ENCODE peak calls at places on chromosomes 11 and 22, in eight cellular contexts. J is CD8-positive, alpha-beta memory T cell; O is right lobe of liver; Q is AG04450; W is lower leg skin; R is Peyer's patch; V is astrocyte; D is transverse colon. I is an unnamed sample.

GRCh38 chr11:114846040-114846791 is 167.9 kb downstream of the NXPE2 start:
- DNase-seq in J (no peak), O (no peak), Q (no peak), W (no peak), R (no peak), V (peak), D (no peak), I (peak)

GRCh38 chr11:66686801-66687750 is 9.4 kb upstream of the RBM4B start:
- DNase-seq in J (peak), O (no peak), Q (no peak), W (peak), R (no peak), V (no peak), D (no peak), I (no peak)

GRCh38 chr11:12126352-12127019 is 16.1 kb downstream of the MICAL2 start:
- DNase-seq in J (no peak), O (no peak), Q (no peak), W (no peak), R (no peak), V (peak), D (no peak), I (no peak)

GRCh38 chr11:15716550-15716949 is 601.8 kb downstream of the INSC start:
- DNase-seq in J (no peak), O (no peak), Q (no peak), W (no peak), R (no peak), V (peak), D (no peak), I (no peak)

GRCh38 chr11:116928102-116928777 is 90.8 kb upstream of the APOA1 start:
- DNase-seq in J (peak), O (no peak), Q (no peak), W (no peak), R (no peak), V (no peak), D (no peak), I (no peak)

GRCh38 chr11:125494033-125494364 is 2.1 kb downstream of the FEZ1 start:
- DNase-seq in J (no peak), O (no peak), Q (no peak), W (no peak), R (no peak), V (no peak), D (no peak), I (no peak)

GRCh38 chr11:12518606-12519385 is 141.4 kb downstream of the PARVA start:
- DNase-seq in J (no peak), O (no peak), Q (no peak), W (no peak), R (no peak), V (no peak), D (no peak), I (no peak)

GRCh38 chr11:78202733-78203167 is 14.0 kb downstream of the USP35 start:
- DNase-seq in J (peak), O (no peak), Q (no peak), W (no peak), R (no peak), V (no peak), D (no peak), I (no peak)

GRCh38 chr11:46331653-46331984 is 15.6 kb upstream of the DGKZ start:
- DNase-seq in J (no peak), O (no peak), Q (no peak), W (no peak), R (no peak), V (no peak), D (no peak), I (no peak)

GRCh38 chr11:15735711-15736110 is 620.6 kb downstream of the SOX6 start:
- DNase-seq in J (no peak), O (no peak), Q (no peak), W (no peak), R (no peak), V (no peak), D (no peak), I (no peak)

GRCh38 chr11:113603277-113604059 is 102.6 kb downstream of the TMPRSS5 start:
- DNase-seq in J (no peak), O (no peak), Q (no peak), W (no peak), R (no peak), V (peak), D (no peak), I (peak)

GRCh38 chr11:36069576-36070214 is 125.8 kb downstream of the LDLRAD3 start:
- DNase-seq in J (no peak), O (no peak), Q (no peak), W (peak), R (no peak), V (no peak), D (no peak), I (no peak)

GRCh38 chr11:132734217-132734616 is 798.1 kb downstream of the OPCML start:
- DNase-seq in J (no peak), O (no peak), Q (peak), W (no peak), R (no peak), V (peak), D (no peak), I (no peak)

GRCh38 chr11:57459112-57460016 is 964 bp upstream of the RTN4RL2 start:
- DNase-seq in J (peak), O (peak), Q (no peak), W (no peak), R (no peak), V (no peak), D (no peak), I (no peak)

GRCh38 chr11:115869780-115870431 is 365.7 kb upstream of the CADM1 start:
- DNase-seq in J (no peak), O (no peak), Q (peak), W (no peak), R (no peak), V (no peak), D (peak), I (peak)

GRCh38 chr11:67418476-67419281 is 3.2 kb downstream of the CARNS1 start:
- DNase-seq in J (peak), O (peak), Q (no peak), W (no peak), R (no peak), V (no peak), D (no peak), I (peak)

GRCh38 chr22:48247829-48248228 is 1485.4 kb downstream of the TBC1D22A start:
- DNase-seq in J (no peak), O (peak), Q (no peak), W (no peak), R (no peak), V (no peak), D (no peak), I (no peak)

GRCh38 chr11:128239224-128239790 is 348.1 kb downstream of the ETS1 start:
- DNase-seq in J (no peak), O (no peak), Q (no peak), W (no peak), R (no peak), V (no peak), D (no peak), I (no peak)

GRCh38 chr11:43222215-43222614 is 89.6 kb upstream of the API5 start:
- DNase-seq in J (no peak), O (no peak), Q (no peak), W (no peak), R (no peak), V (no peak), D (no peak), I (no peak)

GRCh38 chr11:10107522-10107921 is 186.5 kb downstream of the SBF2 start:
- DNase-seq in J (no peak), O (no peak), Q (no peak), W (no peak), R (no peak), V (no peak), D (no peak), I (no peak)

GRCh38 chr11:106398396-106399074 is 321.1 kb downstream of the AASDHPPT start:
- DNase-seq in J (no peak), O (no peak), Q (no peak), W (no peak), R (no peak), V (peak), D (no peak), I (peak)

GRCh38 chr22:48101704-48102103 is 1339.3 kb downstream of the TBC1D22A start:
- DNase-seq in J (no peak), O (no peak), Q (no peak), W (no peak), R (no peak), V (no peak), D (no peak), I (no peak)

GRCh38 chr11:17988465-17988864 is 24.4 kb downstream of the SERGEF start:
- DNase-seq in J (no peak), O (no peak), Q (no peak), W (no peak), R (no peak), V (no peak), D (no peak), I (peak)

GRCh38 chr22:50731811-50732624 is 6.0 kb upstream of the ACR start:
- DNase-seq in J (peak), O (peak), Q (peak), W (no peak), R (peak), V (no peak), D (peak), I (peak)

GRCh38 chr11:69008774-69009440 is 4.1 kb downstream of the MRGPRF start:
- DNase-seq in J (no peak), O (peak), Q (peak), W (peak), R (peak), V (peak), D (peak), I (peak)
- H3K4me3 ChIP-seq in J (no peak), O (no peak), Q (peak), W (no peak), R (peak), V (no peak), D (no peak), I (no peak)

GRCh38 chr11:31809857-31810778 is 1.0 kb downstream of the PAX6 start:
- DNase-seq in J (no peak), O (no peak), Q (no peak), W (no peak), R (peak), V (peak), D (no peak), I (no peak)
- H3K4me3 ChIP-seq in J (peak), O (peak), Q (peak), W (peak), R (peak), V (peak), D (peak), I (no peak)

DNA sequence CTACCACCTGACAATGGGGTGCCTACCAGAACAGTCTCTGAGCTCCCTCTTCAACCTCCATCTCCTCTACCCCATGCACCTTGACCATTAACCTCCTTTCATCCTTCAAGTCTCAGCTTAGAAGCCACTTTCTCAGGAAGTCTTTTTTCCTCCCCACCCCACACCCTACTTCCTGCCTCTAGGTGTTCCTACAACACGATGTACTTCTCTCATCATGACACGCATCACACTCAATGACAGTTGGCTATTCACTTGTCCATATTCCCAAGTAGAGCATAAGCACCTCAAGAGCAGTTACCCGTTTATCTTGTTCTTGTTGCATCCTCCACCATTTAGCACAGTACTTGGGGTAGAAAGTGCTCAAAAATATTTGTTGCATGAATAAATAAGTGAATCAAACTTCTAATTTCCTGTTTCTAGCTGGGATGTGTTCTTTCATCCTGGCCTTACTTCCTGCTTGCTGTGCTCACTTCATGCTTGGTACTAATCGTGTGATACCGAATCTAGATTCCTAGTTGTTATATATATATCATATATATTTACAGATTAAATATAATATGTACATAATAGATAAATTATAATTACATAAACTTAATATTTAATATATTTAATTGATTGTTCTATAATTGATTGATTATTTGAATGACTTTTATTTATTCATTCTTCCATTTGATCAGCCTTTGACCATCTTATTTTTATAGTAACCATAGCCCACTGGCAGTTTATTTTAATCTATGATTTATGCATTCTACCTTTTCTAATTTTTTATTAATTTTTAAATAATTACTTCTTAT is 177.5 kb upstream of the TMEM45B start:
- DNase-seq in J (no peak), O (no peak), Q (no peak), W (no peak), R (no peak), V (no peak), D (no peak), I (no peak)
- H3K4me3 ChIP-seq in J (no peak), O (no peak), Q (no peak), W (no peak), R (no peak), V (no peak), D (no peak), I (no peak)

GRCh38 chr11:14589421-14589820 is 54.2 kb upstream of the PDE3B start:
- DNase-seq in J (no peak), O (no peak), Q (no peak), W (no peak), R (no peak), V (no peak), D (no peak), I (no peak)
- H3K4me3 ChIP-seq in J (no peak), O (no peak), Q (no peak), W (no peak), R (no peak), V (no peak), D (no peak), I (no peak)

DNA sequence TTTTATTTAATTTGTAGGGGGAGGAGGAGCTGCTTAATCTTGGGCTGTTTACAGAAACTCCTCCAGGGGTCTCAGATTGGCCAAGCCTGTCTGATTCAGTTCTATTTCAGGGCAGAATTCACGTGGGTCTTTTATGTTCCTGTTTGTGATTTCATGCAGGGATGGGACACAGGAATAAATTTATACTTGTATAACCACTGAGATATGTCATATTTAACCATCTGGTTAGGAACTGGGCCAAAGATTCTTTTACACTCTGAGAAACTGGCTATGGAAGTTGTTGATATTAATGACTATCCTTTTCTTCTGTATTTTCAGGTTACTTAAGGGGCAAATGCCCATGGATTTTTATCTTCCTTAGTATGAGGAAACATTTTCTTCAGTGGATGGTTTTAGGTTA is 132.6 kb upstream of the ANO3 start:
- DNase-seq in J (no peak), O (no peak), Q (no peak), W (no peak), R (no peak), V (peak), D (no peak), I (no peak)
- H3K4me3 ChIP-seq in J (no peak), O (no peak), Q (no peak), W (no peak), R (no peak), V (no peak), D (no peak), I (no peak)

DNA sequence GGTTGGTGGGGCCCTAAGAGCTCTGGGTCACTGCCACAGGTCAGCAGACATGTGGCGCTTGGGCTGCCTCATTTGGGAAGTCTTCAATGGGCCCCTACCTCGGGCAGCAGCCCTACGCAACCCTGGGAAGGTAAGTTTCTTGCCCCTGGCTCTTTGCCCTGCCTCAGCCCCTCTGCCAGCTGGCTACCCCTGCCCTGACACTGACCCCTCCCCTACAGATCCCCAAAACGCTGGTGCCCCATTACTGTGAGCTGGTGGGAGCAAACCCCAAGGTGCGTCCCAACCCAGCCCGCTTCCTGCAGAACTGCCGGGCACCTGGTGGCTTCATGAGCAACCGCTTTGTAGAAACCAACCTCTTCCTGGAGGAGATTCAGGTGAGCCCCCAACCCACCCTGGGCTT is 1.9 kb downstream of the SCYL1 start:
- DNase-seq in J (no peak), O (peak), Q (no peak), W (no peak), R (peak), V (no peak), D (no peak), I (no peak)
- H3K4me3 ChIP-seq in J (no peak), O (no peak), Q (peak), W (no peak), R (no peak), V (no peak), D (no peak), I (no peak)